ENCODE peak calls at places on chromosomes 12 and 14, in nine cellular contexts. Z, A, B, I, C, E, T, M and K are unnamed samples.

GRCh38 chr12:92080390-92081285 is 65.0 kb downstream of the BTG1 start:
- DNase-seq in Z (peak; percentile 81), A (peak; percentile 38), B (no peak), I (no peak), C (no peak), E (no peak), T (no peak), M (no peak), K (no peak)

GRCh38 chr12:8629486-8630033 is 16.9 kb upstream of the AICDA start:
- DNase-seq in Z (peak; percentile 63), A (no peak), B (no peak), I (no peak), C (no peak), E (no peak), T (no peak), M (no peak), K (no peak)

GRCh38 chr14:103512701-103513611 is 9.7 kb downstream of the CKB start:
- DNase-seq in Z (no peak), A (no peak), B (no peak), I (no peak), C (no peak), E (peak; percentile 87), T (no peak), M (peak; percentile 94), K (peak; percentile 65)

GRCh38 chr14:77921820-77922219 is 121.9 kb downstream of the ADCK1 start:
- DNase-seq in Z (no peak), A (no peak), B (no peak), I (no peak), C (no peak), E (no peak), T (no peak), M (no peak), K (no peak)

GRCh38 chr12:31874961-31875608 is 84.1 kb upstream of the RESF1 start:
- DNase-seq in Z (peak; percentile 92), A (no peak), B (no peak), I (no peak), C (peak; percentile 49), E (peak; percentile 71), T (peak; percentile 50), M (no peak), K (no peak)

GRCh38 chr12:121288941-121289340 is 7.6 kb downstream of the CAMKK2 start:
- DNase-seq in Z (no peak), A (no peak), B (no peak), I (no peak), C (no peak), E (no peak), T (no peak), M (no peak), K (no peak)

GRCh38 chr12:46435625-46436024 is 63.1 kb upstream of the SLC38A2 start:
- DNase-seq in Z (no peak), A (no peak), B (no peak), I (no peak), C (no peak), E (no peak), T (no peak), M (no peak), K (no peak)

GRCh38 chr12:108548954-108549521 is 11.9 kb downstream of the SART3 start:
- DNase-seq in Z (no peak), A (no peak), B (no peak), I (no peak), C (no peak), E (no peak), T (no peak), M (no peak), K (no peak)

GRCh38 chr14:88919502-88919901 is 95.1 kb downstream of the TTC8 start:
- DNase-seq in Z (no peak), A (no peak), B (no peak), I (no peak), C (no peak), E (no peak), T (no peak), M (no peak), K (no peak)